ENCODE peak calls at places on chromosomes 7 and 10, in ten cellular contexts. B is gastrocnemius medialis, Y is HepG2, A is HCT116, F is K562, M is right lobe of liver, E is heart left ventricle, K is upper lobe of left lung, L is IMR-90, O is GM12878. W is an unnamed sample.
A peak's percentile ranks its signal among the peaks of the same experiment; 100 is the strongest.

GRCh38 chr7:29019896-29020295 is 61.8 kb upstream of the TRIL start:
- ATAC-seq in B (no peak), Y (no peak), A (no peak), F (no peak), M (no peak), E (peak; percentile 57), K (no peak), L (no peak), O (no peak), W (no peak)

GRCh38 chr7:158581440-158582088 is 6.1 kb downstream of the PTPRN2 start:
- ATAC-seq in B (no peak), Y (peak; percentile 73), A (no peak), F (no peak), M (no peak), E (no peak), K (peak; percentile 74), L (no peak), O (no peak), W (no peak)

GRCh38 chr10:15311249-15311884 is 59.7 kb downstream of the FAM171A1 start:
- ATAC-seq in B (no peak), Y (no peak), A (no peak), F (no peak), M (no peak), E (no peak), K (no peak), L (no peak), O (no peak), W (no peak)

GRCh38 chr7:102008535-102009262 is 191.3 kb downstream of the CUX1 start:
- ATAC-seq in B (no peak), Y (peak; percentile 58), A (no peak), F (no peak), M (no peak), E (peak; percentile 7), K (no peak), L (no peak), O (no peak), W (no peak)

GRCh38 chr7:16967174-16967868 is 85.5 kb upstream of the AGR3 start:
- ATAC-seq in B (no peak), Y (no peak), A (no peak), F (no peak), M (no peak), E (peak; percentile 75), K (no peak), L (peak; percentile 32), O (no peak), W (peak; percentile 31)

GRCh38 chr7:128398016-128398840 is 11.6 kb downstream of the IMPDH1 start:
- ATAC-seq in B (no peak), Y (peak; percentile 84), A (peak; percentile 89), F (peak; percentile 86), M (peak; percentile 89), E (no peak), K (peak; percentile 50), L (peak; percentile 98), O (peak; percentile 73), W (peak; percentile 62)

GRCh38 chr10:34711500-34711899 is 103.6 kb downstream of the PARD3 start:
- ATAC-seq in B (no peak), Y (peak; percentile 25), A (no peak), F (no peak), M (peak; percentile 61), E (peak; percentile 81), K (peak; percentile 61), L (peak; percentile 3), O (no peak), W (peak; percentile 75)

GRCh38 chr7:110595694-110596093 is 495.2 kb upstream of the LRRN3 start:
- ATAC-seq in B (no peak), Y (no peak), A (peak; percentile 59), F (peak; percentile 55), M (no peak), E (no peak), K (no peak), L (no peak), O (no peak), W (no peak)

GRCh38 chr7:53466396-53466795 is 431.0 kb downstream of the POM121L12 start:
- ATAC-seq in B (no peak), Y (no peak), A (no peak), F (no peak), M (no peak), E (no peak), K (no peak), L (no peak), O (no peak), W (no peak)

GRCh38 chr7:159107052-159107892 is 37.4 kb downstream of the VIPR2 start:
- ATAC-seq in B (no peak), Y (no peak), A (no peak), F (peak; percentile 17), M (no peak), E (no peak), K (no peak), L (no peak), O (no peak), W (no peak)

GRCh38 chr7:44246396-44247113 is 45.8 kb downstream of the YKT6 start:
- ATAC-seq in B (no peak), Y (no peak), A (no peak), F (no peak), M (no peak), E (no peak), K (no peak), L (no peak), O (no peak), W (no peak)

GRCh38 chr10:17923728-17924127 is 28.0 kb upstream of the SLC39A12 start:
- ATAC-seq in B (peak; percentile 54), Y (no peak), A (no peak), F (no peak), M (no peak), E (no peak), K (peak; percentile 13), L (peak; percentile 98), O (no peak), W (peak; percentile 65)

GRCh38 chr7:43041724-43042123 is 70.7 kb upstream of the HECW1 start:
- ATAC-seq in B (no peak), Y (no peak), A (no peak), F (no peak), M (no peak), E (no peak), K (no peak), L (no peak), O (no peak), W (no peak)
- TF ChIP-seq POLR2A in B (no peak), Y (no peak), A (no peak), F (no peak), M (no peak), E (no peak), K (no peak), L (no peak), O (no peak), W (no peak)

DNA sequence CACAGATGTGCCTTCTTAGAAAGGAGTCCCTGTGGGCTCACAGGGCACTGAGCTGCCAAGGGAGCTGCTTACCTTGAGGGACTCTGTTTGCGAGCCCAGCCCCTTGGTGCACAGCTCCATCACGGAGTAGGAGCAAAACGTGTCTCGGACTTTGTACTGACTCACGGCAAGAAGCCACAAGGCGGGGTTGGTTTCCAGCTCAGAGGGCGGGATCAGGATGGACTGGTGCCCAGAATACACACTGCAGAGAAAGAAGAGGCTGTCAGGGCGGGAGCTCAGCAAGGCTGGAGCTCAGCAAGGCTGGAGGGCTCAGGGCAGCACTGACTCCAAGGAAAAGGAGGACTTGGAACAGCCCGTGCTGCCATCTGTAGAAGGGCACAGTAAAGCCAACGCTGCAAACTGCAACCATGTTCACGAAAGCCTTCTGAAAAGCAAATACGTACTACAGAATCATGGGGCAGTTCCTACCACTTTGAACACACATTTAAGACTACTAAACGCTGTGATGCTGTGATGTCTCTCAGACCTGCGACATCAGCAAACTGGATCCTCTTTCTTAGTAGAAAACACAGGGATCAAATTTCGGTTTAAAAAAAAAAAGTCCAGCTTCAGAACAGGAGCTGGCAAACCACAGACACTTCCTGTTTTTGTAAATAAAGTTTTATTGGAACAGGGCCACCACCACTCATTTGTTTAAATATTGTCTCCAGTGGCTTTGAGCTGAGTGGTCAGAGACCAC is 194.3 kb downstream of the ZMYND11 start:
- ATAC-seq in B (peak; percentile 77), Y (peak; percentile 97), A (peak; percentile 97), F (peak; percentile 94), M (peak; percentile 98), E (peak; percentile 78), K (peak; percentile 81), L (peak; percentile 97), O (no peak), W (peak; percentile 96)
- TF ChIP-seq CTCF in B (no peak), Y (peak; percentile 50), A (no peak), F (no peak), M (no peak), E (no peak), K (no peak), L (no peak), O (no peak), W (peak; percentile 41)

GRCh38 chr7:73367006-73367405 is 39.0 kb downstream of the FKBP6 start:
- ATAC-seq in B (no peak), Y (no peak), A (no peak), F (no peak), M (no peak), E (no peak), K (no peak), L (no peak), O (no peak), W (no peak)

GRCh38 chr7:73366127-73366526 is 38.2 kb downstream of the FKBP6 start:
- ATAC-seq in B (no peak), Y (no peak), A (no peak), F (no peak), M (no peak), E (no peak), K (no peak), L (no peak), O (peak; percentile 86), W (no peak)

GRCh38 chr7:73373741-73374140 is 45.8 kb downstream of the FKBP6 start:
- ATAC-seq in B (no peak), Y (no peak), A (no peak), F (peak; percentile 43), M (no peak), E (no peak), K (no peak), L (no peak), O (no peak), W (no peak)

GRCh38 chr7:73369009-73369408 is 41.0 kb downstream of the FKBP6 start:
- ATAC-seq in B (no peak), Y (peak; percentile 79), A (no peak), F (no peak), M (no peak), E (no peak), K (no peak), L (no peak), O (no peak), W (no peak)

DNA sequence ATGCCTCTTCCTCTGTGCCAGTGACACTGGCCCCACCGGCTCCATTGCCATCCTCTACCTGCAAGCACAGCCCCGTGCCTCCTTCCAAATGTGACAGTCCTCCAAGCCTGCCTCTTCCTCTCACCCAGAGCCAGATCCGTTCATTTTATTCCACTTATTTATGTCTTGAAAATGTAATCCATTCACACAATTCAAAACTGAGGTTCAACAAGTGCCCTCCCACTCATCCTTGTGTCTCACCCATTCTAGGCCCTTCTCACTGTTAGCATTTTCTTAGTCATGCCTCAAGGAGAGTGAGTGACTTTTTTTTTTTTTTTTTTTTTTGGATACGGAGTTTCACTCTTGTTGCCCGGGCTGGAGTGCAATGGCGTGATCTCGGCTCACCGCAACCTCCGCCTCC is 41.7 kb downstream of the FKBP6 start:
- ATAC-seq in B (no peak), Y (no peak), A (no peak), F (no peak), M (no peak), E (no peak), K (no peak), L (no peak), O (no peak), W (no peak)
- H3K36me3 ChIP-seq in B (no peaks in the 10 kb centered on the region), Y (no peaks in the 10 kb centered on the region), A (no peaks in the 10 kb centered on the region), F (no peaks in the 10 kb centered on the region), M (no peaks in the 10 kb centered on the region), E (no peaks in the 10 kb centered on the region), K (no peaks in the 10 kb centered on the region), L (no peaks in the 10 kb centered on the region), O (no peaks in the 10 kb centered on the region), W (no peaks in the 10 kb centered on the region)

GRCh38 chr7:46682841-46683624 is 762.0 kb upstream of the IGFBP3 start:
- ATAC-seq in B (no peak), Y (no peak), A (no peak), F (no peak), M (peak; percentile 36), E (no peak), K (no peak), L (no peak), O (peak; percentile 76), W (no peak)
- TF ChIP-seq POLR2A in B (no peak), Y (no peak), A (no peak), F (no peak), M (no peak), E (no peak), K (no peak), L (no peak), O (no peak), W (no peak)